ENCODE peak calls at places on chromosomes 1 and 21, in four cellular contexts. F is activated T-helper 1 cell treated with anti-CD3 and anti-CD28 coated beads, Interleukin-12 subunit alpha, Interleukin-12 subunit beta, Interleukin-2, Interleukin-4 antibody, amounts not matched to agents 30 ng/mL and 10 ng/mL and 1 ng/mL, durations not matched to agents 14 hours and 24 hours and 36 hours; I is HL-60; D is activated CD8-positive, alpha-beta memory T cell treated with anti-CD3 and anti-CD28 coated beads for 48 hours. Y is an unnamed sample.

GRCh38 chr1:151539321-151540020 is 638 bp upstream of the TUFT1 start:
- DNase-seq in F (no peak), D (no peak), I (peak; percentile 67), Y (peak; percentile 64)

GRCh38 chr1:54465351-54465811 is 59.2 kb upstream of the SSBP3 start:
- DNase-seq in I (no peak), D (no peak), F (no peak), Y (no peak)

GRCh38 chr1:223339861-223340260 is 24.1 kb downstream of the SUSD4 start:
- DNase-seq in I (no peak), F (no peak), D (no peak), Y (no peak)

GRCh38 chr1:38859561-38860463 is at the start of gene RRAGC:
- DNase-seq in F (peak; percentile 98), D (peak; percentile 88), I (peak; percentile 91), Y (peak; percentile 100)

GRCh38 chr1:183023146-183023600 is at the start of gene LAMC1:
- DNase-seq in I (no peak), D (no peak), F (no peak), Y (peak; percentile 80)

GRCh38 chr21:41678944-41679343 is 87.9 kb downstream of the RIPK4 start:
- DNase-seq in I (no peak), F (no peak), D (no peak), Y (peak; percentile 92)

GRCh38 chr1:246631426-246631825 is 65.2 kb downstream of the CNST start:
- DNase-seq in I (no peak), F (no peak), D (no peak), Y (no peak)

GRCh38 chr1:63775418-63776127 is 1.8 kb downstream of the ROR1 start:
- DNase-seq in F (no peak), I (no peak), D (no peak), Y (no peak)

GRCh38 chr21:21715286-21715969 is 717.2 kb downstream of the NCAM2 start:
- DNase-seq in D (no peak), F (no peak), I (no peak), Y (no peak)

GRCh38 chr21:38669186-38669585 is 136.5 kb upstream of the ETS2 start:
- DNase-seq in D (no peak), I (peak; percentile 8), F (no peak), Y (no peak)

GRCh38 chr1:104125935-104126334 is 376.2 kb downstream of the AMY1C start:
- DNase-seq in F (no peak), I (no peak), D (no peak), Y (no peak)

GRCh38 chr1:36479505-36480051 is 3.1 kb downstream of the CSF3R start:
- DNase-seq in I (no peak), D (no peak), F (no peak), Y (no peak)

GRCh38 chr1:232046531-232047283 is 420.1 kb downstream of the DISC1 start:
- DNase-seq in F (no peak), I (no peak), D (no peak), Y (no peak)

GRCh38 chr1:228120351-228121091 is 11.4 kb upstream of the MRPL55 start:
- DNase-seq in F (no peak), I (no peak), D (no peak), Y (no peak)

GRCh38 chr1:24400065-24400464 is 13.5 kb downstream of the STPG1 start:
- DNase-seq in F (no peak), D (no peak), I (no peak), Y (no peak)

GRCh38 chr1:219564072-219564471 is 48.8 kb downstream of the ZC3H11B start:
- DNase-seq in I (no peak), F (no peak), D (no peak), Y (no peak)

GRCh38 chr1:243525085-243525487 is 269.2 kb downstream of the SDCCAG8 start:
- DNase-seq in D (no peak), F (no peak), I (no peak), Y (no peak)

GRCh38 chr1:183277821-183278735 is 92.0 kb downstream of the LAMC2 start:
- DNase-seq in I (no peak), D (no peak), F (no peak), Y (no peak)